ENCODE peak calls at places on chromosomes 11 and 22, in five cellular contexts. M is keratinocyte, H is neuronal stem cell, P is adipocyte, V is fibroblast of lung. U is an unnamed sample.

GRCh38 chr22:42273855-42274451 is 3.5 kb upstream of the TCF20 start:
- DNase-seq in H (no peak), P (no peak), V (no peak), M (no peak), U (peak)

GRCh38 chr11:9774591-9775392 is 110.9 kb downstream of the SWAP70 start:
- DNase-seq in H (no peak), M (no peak), V (peak), P (peak), U (no peak)

GRCh38 chr11:130037881-130038601 is 31.7 kb upstream of the APLP2 start:
- DNase-seq in V (peak), M (no peak), H (peak), P (no peak), U (no peak)

GRCh38 chr11:33377852-33378385 is 120.7 kb downstream of the HIPK3 start:
- DNase-seq in H (no peak), P (peak), V (no peak), M (no peak), U (no peak)

GRCh38 chr11:2150206-2150847 is 10.7 kb downstream of the INS start:
- DNase-seq in H (peak), P (peak), M (no peak), V (peak), U (no peak)

GRCh38 chr11:7422544-7423331 is 62.6 kb upstream of the OLFML1 start:
- DNase-seq in V (no peak), M (no peak), P (no peak), H (no peak), U (no peak)

GRCh38 chr11:71198141-71198822 is 54.1 kb downstream of the SHANK2 start:
- DNase-seq in P (no peak), H (no peak), V (no peak), M (no peak), U (peak)

GRCh38 chr11:8055111-8055835 is 25.7 kb upstream of the TUB start:
- DNase-seq in H (no peak), P (no peak), V (no peak), M (no peak), U (no peak)

GRCh38 chr22:24409707-24410106 is 17.7 kb upstream of the ADORA2A start:
- DNase-seq in H (no peak), V (no peak), M (no peak), P (no peak), U (no peak)

GRCh38 chr22:50247748-50248147 is 2.9 kb upstream of the TUBGCP6 start:
- DNase-seq in V (peak), P (peak), M (no peak), H (no peak), U (peak)

GRCh38 chr11:111148953-111149352 is 96.6 kb upstream of the POU2AF2 start:
- DNase-seq in V (peak), M (no peak), P (peak), H (no peak), U (no peak)

GRCh38 chr22:27419473-27419872 is 382.1 kb downstream of the MN1 start:
- DNase-seq in M (no peak), H (no peak), V (no peak), P (no peak), U (no peak)

GRCh38 chr22:20550057-20550817 is 42.8 kb downstream of the MED15 start:
- DNase-seq in H (no peak), V (no peak), P (no peak), M (no peak), U (no peak)

GRCh38 chr11:299081-299891 is at the start of gene IFITM5:
- DNase-seq in H (no peak), V (no peak), M (no peak), P (no peak), U (peak)

GRCh38 chr11:9078113-9079041 is 13.0 kb downstream of the SCUBE2 start:
- DNase-seq in H (no peak), P (no peak), V (no peak), M (no peak), U (no peak)

GRCh38 chr22:26462051-26462450 is 21.5 kb downstream of the HPS4 start:
- DNase-seq in M (no peak), V (no peak), H (no peak), P (no peak), U (no peak)

GRCh38 chr11:120172054-120172881 is 34.4 kb upstream of the TRIM29 start:
- DNase-seq in M (no peak), V (peak), H (peak), P (peak), U (peak)

GRCh38 chr11:75781831-75782230 is 13.3 kb downstream of the DGAT2 start:
- DNase-seq in V (no peak), M (no peak), P (no peak), H (no peak), U (peak)

GRCh38 chr11:20102393-20102792 is 57.9 kb downstream of the DBX1 start:
- DNase-seq in P (no peak), H (no peak), M (no peak), V (no peak), U (no peak)

GRCh38 chr22:17315310-17315709 is 54.0 kb upstream of the CECR2 start:
- DNase-seq in P (no peak), M (no peak), V (no peak), H (no peak), U (no peak)

GRCh38 chr11:32381149-32381548 is 54.2 kb downstream of the WT1 start:
- DNase-seq in V (no peak), P (no peak), M (no peak), H (no peak), U (no peak)

GRCh38 chr22:31296258-31296657 is 4.0 kb upstream of the PIK3IP1 start:
- DNase-seq in M (no peak), V (peak), P (peak), H (no peak), U (no peak)

GRCh38 chr11:44568706-44569473 is 3.4 kb downstream of the CD82 start:
- DNase-seq in P (peak), V (peak), H (no peak), M (no peak), U (peak)

GRCh38 chr11:70705930-70706329 is 307.6 kb downstream of the CTTN start:
- DNase-seq in H (no peak), M (no peak), V (no peak), P (no peak), U (peak)

GRCh38 chr22:38745676-38746460 is 9.9 kb downstream of the SUN2 start:
- DNase-seq in P (no peak), H (no peak), M (no peak), V (no peak), U (no peak)

GRCh38 chr11:90113541-90113940 is 20.9 kb upstream of the NAALAD2 start:
- DNase-seq in M (no peak), H (no peak), P (peak), V (peak), U (no peak)

GRCh38 chr11:74870485-74870884 is 78.4 kb downstream of the XRRA1 start:
- DNase-seq in M (no peak), P (peak), H (no peak), V (peak), U (no peak)

GRCh38 chr11:134230339-134230738 is 5.9 kb downstream of the VPS26B start:
- DNase-seq in H (no peak), P (no peak), M (no peak), V (no peak), U (no peak)

GRCh38 chr11:35549787-35550186 is 24.4 kb upstream of the PAMR1 start:
- DNase-seq in P (peak), M (peak), H (peak), V (peak), U (no peak)

GRCh38 chr11:20493340-20493739 is 105.8 kb downstream of the PRMT3 start:
- DNase-seq in P (no peak), V (no peak), H (no peak), M (no peak), U (no peak)

GRCh38 chr22:19405133-19405532 is 26.4 kb downstream of the HIRA start:
- DNase-seq in P (no peak), M (no peak), V (no peak), H (no peak), U (no peak)

GRCh38 chr11:12698049-12698448 is 23.8 kb downstream of the TEAD1 start:
- DNase-seq in V (no peak), M (no peak), H (no peak), P (no peak), U (no peak)

GRCh38 chr11:24155792-24156191 is 341.1 kb upstream of the LUZP2 start:
- DNase-seq in V (no peak), P (no peak), M (no peak), H (no peak), U (no peak)

GRCh38 chr11:90434858-90435257 is 212.0 kb upstream of the CHORDC1 start:
- DNase-seq in H (peak), M (no peak), P (no peak), V (peak), U (no peak)

GRCh38 chr11:110801328-110801727 is 89.1 kb upstream of the ARHGAP20 start:
- DNase-seq in M (no peak), V (no peak), P (no peak), H (no peak), U (no peak)

GRCh38 chr11:28606930-28607329 is 498.7 kb downstream of the METTL15 start:
- DNase-seq in V (no peak), M (no peak), H (no peak), P (peak), U (peak)

GRCh38 chr11:31607914-31608313 is 98.3 kb downstream of the ELP4 start:
- DNase-seq in M (no peak), P (no peak), H (no peak), V (no peak), U (no peak)

GRCh38 chr11:118909619-118910308 is 16.0 kb downstream of the BCL9L start:
- DNase-seq in H (no peak), M (no peak), P (no peak), V (no peak), U (no peak)

GRCh38 chr11:14643697-14644395 is at the start of gene PDE3B:
- DNase-seq in H (peak), M (no peak), V (peak), P (peak), U (peak)

GRCh38 chr22:21643533-21644357 is 1.6 kb downstream of the SDF2L1 start:
- DNase-seq in H (no peak), V (no peak), P (no peak), M (no peak), U (no peak)
- H3K4me3 ChIP-seq in H (peak), V (peak), P (peak), M (peak), U (peak)

GRCh38 chr11:77590194-77590591 is 440 bp downstream of the AQP11 start:
- DNase-seq in H (peak), P (peak), M (no peak), V (peak), U (no peak)
- H3K9ac ChIP-seq in H (peak), P (peak), M (peak), V (peak), U (peak)

GRCh38 chr22:37229012-37229804 is 14.9 kb downstream of the RAC2 start:
- DNase-seq in V (peak), M (no peak), H (no peak), P (peak), U (no peak)
- H3K4me3 ChIP-seq in V (no peak), M (no peak), H (no peak), P (no peak), U (no peak)

DNA sequence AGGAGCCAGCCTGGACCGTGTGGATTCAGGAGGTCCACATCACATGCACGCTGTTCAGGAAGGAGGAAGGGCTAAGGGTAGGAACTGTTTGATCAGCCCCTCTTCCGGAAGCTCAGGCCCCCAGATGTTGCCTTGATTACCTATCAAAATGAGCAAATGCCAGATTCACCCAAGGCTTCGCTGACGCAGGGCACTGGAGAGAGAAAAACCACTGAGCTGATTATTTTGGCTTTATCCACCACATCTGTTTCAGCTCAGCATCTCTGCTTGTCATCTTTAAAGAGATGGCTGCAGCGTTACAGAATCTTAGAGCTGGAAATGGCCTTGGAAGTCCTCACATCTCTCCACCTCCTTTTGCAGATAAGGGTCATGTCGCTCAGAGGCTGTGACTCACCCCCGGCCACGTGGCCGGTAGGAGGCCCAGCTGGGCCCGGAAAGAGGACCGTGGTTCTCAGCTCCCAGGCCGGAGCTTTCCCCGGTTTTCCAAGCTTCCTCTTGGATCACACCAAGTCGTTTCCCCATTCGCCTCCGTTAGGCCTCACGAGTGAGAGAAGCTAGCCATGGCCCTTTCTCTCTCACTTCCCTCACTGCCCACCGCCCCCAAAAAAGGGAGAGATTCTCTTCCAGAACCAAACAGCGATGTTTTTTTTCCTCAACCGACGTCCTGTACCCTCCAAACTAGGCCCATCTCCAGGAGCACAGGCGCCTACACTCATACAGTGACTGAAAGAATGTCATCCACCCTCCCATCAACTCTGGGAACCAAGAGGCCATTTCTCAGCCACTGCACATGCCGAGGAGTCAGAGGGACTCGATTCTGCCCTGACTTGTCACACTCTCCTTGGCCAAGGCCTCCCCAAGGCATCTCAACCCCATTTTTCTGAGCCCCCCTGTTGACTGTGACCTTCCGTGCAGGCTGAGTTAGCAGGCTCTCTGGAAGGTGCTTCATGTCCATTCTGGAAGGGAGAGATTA is 37.6 kb downstream of the LIF start:
- DNase-seq in H (no peak), P (peak), M (no peak), V (peak), U (peak)
- H3K9ac ChIP-seq in H (no peak), P (peak), M (no peak), V (peak), U (no peak)

GRCh38 chr22:44318751-44319150 is 6.0 kb upstream of the SHISAL1 start:
- DNase-seq in P (no peak), M (no peak), H (no peak), V (no peak), U (no peak)

GRCh38 chr22:44317163-44317455 is 4.4 kb upstream of the SHISAL1 start:
- DNase-seq in H (no peak), M (no peak), P (no peak), V (no peak), U (peak)

GRCh38 chr22:44317886-44318637 is 5.3 kb upstream of the SHISAL1 start:
- DNase-seq in H (no peak), V (no peak), M (no peak), P (no peak), U (peak)

GRCh38 chr22:44314425-44315067 is 1.8 kb upstream of the SHISAL1 start:
- DNase-seq in V (no peak), P (no peak), M (no peak), H (no peak), U (peak)

DNA sequence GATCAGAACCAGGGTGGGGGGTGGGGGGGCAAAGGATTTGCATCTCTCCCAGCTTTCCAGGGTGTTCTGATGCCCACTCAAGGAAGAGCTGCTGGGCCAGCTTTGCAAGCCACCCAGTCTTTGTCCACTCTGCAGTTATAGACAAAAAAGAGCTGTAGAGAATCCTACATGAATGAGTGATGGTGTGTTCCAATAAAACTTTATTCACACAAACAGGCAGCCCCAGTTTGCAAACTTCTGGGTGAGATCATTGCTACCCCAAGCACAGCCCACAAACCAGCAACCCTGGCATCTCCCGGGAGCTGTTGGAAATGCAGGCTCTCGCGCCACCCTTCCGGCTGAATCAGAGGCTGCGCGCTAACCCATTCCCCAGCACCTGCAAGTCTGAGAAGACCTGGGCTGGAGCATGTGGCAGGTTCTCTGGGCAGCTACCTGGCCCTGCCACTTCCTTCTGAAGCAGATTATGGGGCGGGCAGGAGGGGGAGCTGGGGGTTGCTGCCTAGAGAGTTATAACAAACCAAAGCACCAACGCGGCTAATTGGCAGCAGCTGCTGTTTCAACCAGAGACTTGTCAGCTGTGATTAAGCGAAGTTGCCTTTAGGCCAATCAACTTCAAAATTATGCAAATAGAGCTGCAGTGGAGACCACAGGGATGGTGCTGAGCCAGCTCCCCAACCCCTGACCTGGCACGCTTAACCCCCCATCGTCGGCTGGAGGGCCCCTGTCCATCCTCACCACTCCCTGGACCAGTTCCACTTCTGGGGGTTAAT is 3.8 kb upstream of the SHISAL1 start:
- DNase-seq in P (no peak), H (no peak), M (no peak), V (no peak), U (peak)
- H3K4me3 ChIP-seq in P (no peak), H (no peak), M (no peak), V (no peak), U (no peak)

GRCh38 chr11:100927579-100927978 is 202.0 kb downstream of the PGR start:
- DNase-seq in M (no peak), V (no peak), H (peak), P (no peak), U (no peak)
- H3K9ac ChIP-seq in M (no peak), V (no peak), H (no peak), P (no peak), U (no peak)